ENCODE peak calls at places on chromosomes 1 and 21, in five cellular contexts. H, V, D, C and N are unnamed samples.

GRCh38 chr1:2413495-2414296 is 1.3 kb upstream of the PEX10 start:
- DNase-seq in H (no peak), V (no peak), D (no peak), C (peak), N (no peak)

GRCh38 chr1:43348343-43348808 is 10.4 kb upstream of the CDC20 start:
- DNase-seq in H (peak), V (no peak), D (no peak), C (peak), N (no peak)

GRCh38 chr1:220119043-220119512 is 25.1 kb downstream of the IARS2 start:
- DNase-seq in H (no peak), V (no peak), D (no peak), C (no peak), N (no peak)

GRCh38 chr1:11147371-11147770 is 41.8 kb upstream of the ANGPTL7 start:
- DNase-seq in H (no peak), V (no peak), D (no peak), C (no peak), N (no peak)

GRCh38 chr1:53894644-53895043 is 657 bp downstream of the DIO1 start:
- DNase-seq in H (no peak), V (no peak), D (no peak), C (no peak), N (no peak)

GRCh38 chr1:169142129-169142528 is 35.6 kb downstream of the ATP1B1 start:
- DNase-seq in H (no peak), V (no peak), D (no peak), C (no peak), N (no peak)

GRCh38 chr1:67317803-67318202 is 10.1 kb downstream of the IL12RB2 start:
- DNase-seq in H (no peak), V (no peak), D (no peak), C (no peak), N (no peak)

GRCh38 chr1:41496080-41497055 is 11.9 kb upstream of the EDN2 start:
- DNase-seq in H (no peak), V (peak), D (no peak), C (no peak), N (no peak)

GRCh38 chr1:148388260-148389026 is 94.7 kb downstream of the PPIAL4G start:
- DNase-seq in H (peak), V (peak), D (peak), C (peak), N (peak)

GRCh38 chr1:51344602-51345299 is 14.4 kb upstream of the TTC39A start:
- DNase-seq in H (no peak), V (no peak), D (no peak), C (no peak), N (no peak)

GRCh38 chr1:78536427-78536826 is 45.7 kb downstream of the PTGFR start:
- DNase-seq in H (no peak), V (no peak), D (no peak), C (no peak), N (no peak)

GRCh38 chr1:94926915-94927404 is at the start of gene CNN3:
- DNase-seq in H (peak), V (peak), D (peak), C (peak), N (peak)

GRCh38 chr1:147892731-147893214 is 9.8 kb upstream of the GJA8 start:
- DNase-seq in H (peak), V (peak), D (no peak), C (peak), N (no peak)

GRCh38 chr1:92623187-92623778 is 136.6 kb upstream of the GFI1 start:
- DNase-seq in H (no peak), V (no peak), D (no peak), C (no peak), N (no peak)

GRCh38 chr1:62687421-62687902 is 724 bp downstream of the DOCK7 start:
- DNase-seq in H (peak), V (peak), D (peak), C (peak), N (peak)

GRCh38 chr21:45530423-45531113 is 11.7 kb downstream of the SLC19A1 start:
- DNase-seq in H (no peak), V (no peak), D (no peak), C (no peak), N (no peak)

GRCh38 chr1:10225573-10225972 is 15.2 kb downstream of the KIF1B start:
- DNase-seq in H (no peak), V (no peak), D (no peak), C (no peak), N (no peak)

GRCh38 chr1:223631367-223631977 is 34.0 kb downstream of the CAPN8 start:
- DNase-seq in H (no peak), V (no peak), D (no peak), C (peak), N (no peak)

GRCh38 chr1:9473032-9473792 is 66.1 kb upstream of the SLC25A33 start:
- DNase-seq in H (peak), V (peak), D (no peak), C (peak), N (no peak)

GRCh38 chr1:53546409-53547155 is 87.4 kb downstream of the DMRTB1 start:
- DNase-seq in H (no peak), V (peak), D (no peak), C (no peak), N (no peak)

GRCh38 chr1:118113261-118113660 is 71.8 kb downstream of the SPAG17 start:
- DNase-seq in H (no peak), V (no peak), D (no peak), C (no peak), N (no peak)

GRCh38 chr1:51058863-51059262 is 43.2 kb upstream of the C1orf185 start:
- DNase-seq in H (no peak), V (no peak), D (no peak), C (no peak), N (no peak)

GRCh38 chr1:170316270-170316669 is 170.5 kb downstream of the NTMT2 start:
- DNase-seq in H (no peak), V (no peak), D (no peak), C (no peak), N (no peak)

GRCh38 chr1:87833158-87833557 is 504.5 kb downstream of the LMO4 start:
- DNase-seq in H (no peak), V (no peak), D (no peak), C (no peak), N (no peak)

GRCh38 chr1:65681101-65681500 is 111.6 kb upstream of the PDE4B start:
- DNase-seq in H (no peak), V (no peak), D (no peak), C (no peak), N (no peak)

GRCh38 chr1:204286841-204287387 is 72.8 kb downstream of the PLEKHA6 start:
- DNase-seq in H (peak), V (no peak), D (peak), C (peak), N (peak)

GRCh38 chr1:181583598-181583997 is 100.3 kb downstream of the CACNA1E start:
- DNase-seq in H (no peak), V (no peak), D (no peak), C (no peak), N (no peak)

GRCh38 chr1:155320661-155321576 is at the start of gene RUSC1:
- DNase-seq in H (peak), V (peak), D (peak), C (no peak), N (peak)

GRCh38 chr1:145858238-145858936 is 494 bp downstream of the PIAS3 start:
- DNase-seq in H (peak), V (peak), D (peak), C (peak), N (peak)

GRCh38 chr1:34404837-34405236 is 228.1 kb downstream of the C1orf94 start:
- DNase-seq in H (no peak), V (no peak), D (no peak), C (no peak), N (no peak)

GRCh38 chr1:177969825-177970371 is at the start of gene SEC16B:
- DNase-seq in H (no peak), V (no peak), D (no peak), C (peak), N (no peak)

GRCh38 chr1:31586376-31587327 is 10.3 kb downstream of the TINAGL1 start:
- DNase-seq in H (no peak), V (no peak), D (no peak), C (no peak), N (no peak)

GRCh38 chr1:156076609-156077429 is 5.4 kb downstream of the MEX3A start:
- DNase-seq in H (no peak), V (peak), D (no peak), C (no peak), N (no peak)

GRCh38 chr1:30908446-30908885 is at the start of gene SDC3:
- DNase-seq in H (no peak), V (no peak), D (no peak), C (no peak), N (no peak)

GRCh38 chr1:97540346-97540888 is 380.4 kb downstream of the DPYD start:
- DNase-seq in H (no peak), V (no peak), D (no peak), C (no peak), N (no peak)

GRCh38 chr21:26835027-26835713 is 10.0 kb downstream of the ADAMTS1 start:
- DNase-seq in H (no peak), V (no peak), D (no peak), C (no peak), N (no peak)

GRCh38 chr21:44618909-44619308 is 7.0 kb downstream of the KRTAP10-8 start:
- DNase-seq in H (no peak), V (no peak), D (no peak), C (no peak), N (peak)

GRCh38 chr1:214997685-214998084 is 84.9 kb upstream of the KCNK2 start:
- DNase-seq in H (no peak), V (no peak), D (no peak), C (no peak), N (no peak)